ENCODE peak calls at places on chromosomes 1 and 21, in four cellular contexts. C, J, I and O are unnamed samples.
A peak's percentile ranks its signal among the peaks of the same experiment; 100 is the strongest.

GRCh38 chr1:95035536-95035935 is 37.2 kb downstream of the ALG14 start:
- DNase-seq in C (no peak), J (no peak), I (no peak), O (no peak)

GRCh38 chr1:72623299-72623708 is 341.0 kb upstream of the NEGR1 start:
- DNase-seq in C (no peak), J (no peak), I (no peak), O (no peak)

GRCh38 chr1:235423214-235423652 is 56.0 kb downstream of the TBCE start:
- DNase-seq in C (peak; percentile 26), J (no peak), I (no peak), O (no peak)

GRCh38 chr1:201226178-201226514 is 35.5 kb downstream of the IGFN1 start:
- DNase-seq in C (no peak), J (no peak), I (no peak), O (no peak)

GRCh38 chr1:67713071-67713806 is 28.2 kb downstream of the GADD45A start:
- DNase-seq in C (no peak), J (peak; percentile 70), I (no peak), O (no peak)

GRCh38 chr1:226912587-226913176 is 27.4 kb upstream of the COQ8A start:
- DNase-seq in C (peak; percentile 45), J (peak; percentile 75), I (peak; percentile 71), O (peak; percentile 76)

GRCh38 chr1:42784946-42785693 is at the start of gene TMEM269:
- DNase-seq in C (peak; percentile 39), J (peak; percentile 13), I (peak; percentile 51), O (peak; percentile 16)

GRCh38 chr1:36881071-36881405 is 153.3 kb downstream of the GRIK3 start:
- DNase-seq in C (no peak), J (no peak), I (peak; percentile 15), O (no peak)

GRCh38 chr1:15797614-15798390 is 9.6 kb downstream of the UQCRHL start:
- DNase-seq in C (no peak), J (no peak), I (no peak), O (peak; percentile 42)

GRCh38 chr1:212158912-212159796 is 123.6 kb downstream of the DTL start:
- DNase-seq in C (peak; percentile 7), J (no peak), I (no peak), O (no peak)

GRCh38 chr1:172533511-172534116 is 664 bp downstream of the SUCO start:
- DNase-seq in C (peak; percentile 29), J (no peak), I (peak; percentile 45), O (peak; percentile 41)

GRCh38 chr21:19900149-19900548 is 1098.1 kb upstream of the NCAM2 start:
- DNase-seq in C (no peak), J (no peak), I (no peak), O (no peak)

GRCh38 chr1:24130385-24130784 is 12.6 kb downstream of the IL22RA1 start:
- DNase-seq in C (no peak), J (no peak), I (no peak), O (no peak)

GRCh38 chr1:91874167-91874566 is 11.8 kb downstream of the TGFBR3 start:
- DNase-seq in C (no peak), J (no peak), I (no peak), O (no peak)

GRCh38 chr1:157000686-157001085 is 44.9 kb downstream of the ARHGEF11 start:
- DNase-seq in C (no peak), J (no peak), I (no peak), O (no peak)

GRCh38 chr1:184988506-184988905 is 14.2 kb upstream of the NIBAN1 start:
- DNase-seq in C (no peak), J (no peak), I (no peak), O (no peak)

GRCh38 chr1:39679821-39680220 is 7.9 kb upstream of the NT5C1A start:
- DNase-seq in C (no peak), J (no peak), I (no peak), O (no peak)

GRCh38 chr21:14755086-14755485 is 209.0 kb upstream of the SAMSN1 start:
- DNase-seq in C (no peak), J (no peak), I (no peak), O (no peak)

GRCh38 chr1:200625381-200625824 is 4.9 kb upstream of the KIF14 start:
- DNase-seq in C (no peak), J (no peak), I (no peak), O (no peak)

GRCh38 chr1:8746554-8746953 is 70.9 kb downstream of the RERE start:
- DNase-seq in C (no peak), J (no peak), I (no peak), O (no peak)

GRCh38 chr21:17519965-17520364 is 7.1 kb downstream of the CXADR start:
- DNase-seq in C (no peak), J (no peak), I (no peak), O (no peak)

GRCh38 chr1:188027613-188028012 is 1198.9 kb downstream of the PLA2G4A start:
- DNase-seq in C (no peak), J (no peak), I (no peak), O (no peak)

GRCh38 chr1:239434181-239434580 is 47.8 kb downstream of the CHRM3 start:
- DNase-seq in C (no peak), J (no peak), I (no peak), O (no peak)

GRCh38 chr1:203930343-203930742 is 68.9 kb downstream of the SNRPE start:
- DNase-seq in C (no peak), J (no peak), I (no peak), O (no peak)

GRCh38 chr21:33947451-33948095 is 32.0 kb upstream of the ATP5PO start:
- DNase-seq in C (peak; percentile 80), J (peak; percentile 83), I (peak; percentile 73), O (peak; percentile 79)

GRCh38 chr1:106677181-106677580 is 379.3 kb upstream of the PRMT6 start:
- DNase-seq in C (no peak), J (no peak), I (no peak), O (no peak)

GRCh38 chr1:157377216-157377821 is 175.0 kb downstream of the FCRL5 start:
- DNase-seq in C (no peak), J (peak; percentile 46), I (no peak), O (peak; percentile 67)

GRCh38 chr21:45388611-45389296 is 16.2 kb upstream of the COL18A1 start:
- DNase-seq in C (no peak), J (no peak), I (peak; percentile 30), O (no peak)

GRCh38 chr1:29055160-29055559 is 68.5 kb downstream of the TMEM200B start:
- DNase-seq in C (no peak), J (no peak), I (no peak), O (no peak)

GRCh38 chr1:89953072-89953626 is 41.8 kb upstream of the ZNF326 start:
- DNase-seq in C (peak; percentile 10), J (peak; percentile 82), I (no peak), O (peak; percentile 64)

GRCh38 chr21:16792155-16792554 is 720.7 kb upstream of the CXADR start:
- DNase-seq in C (no peak), J (no peak), I (no peak), O (no peak)

GRCh38 chr21:27700974-27701614 is 734.2 kb upstream of the ADAMTS5 start:
- DNase-seq in C (peak; percentile 31), J (peak; percentile 88), I (peak; percentile 77), O (peak; percentile 83)

GRCh38 chr1:20216574-20216973 is 30.3 kb upstream of the PLA2G2C start:
- DNase-seq in C (no peak), J (peak; percentile 29), I (no peak), O (no peak)

GRCh38 chr21:43778469-43779335 is 2.6 kb upstream of the CSTB start:
- DNase-seq in C (peak; percentile 11), J (no peak), I (no peak), O (peak; percentile 42)

GRCh38 chr1:179807291-179807690 is 64.2 kb downstream of the FAM163A start:
- DNase-seq in C (no peak), J (no peak), I (no peak), O (no peak)

GRCh38 chr1:25922633-25923567 is 16.7 kb upstream of the STMN1 start:
- DNase-seq in C (peak; percentile 38), J (peak; percentile 36), I (peak; percentile 78), O (peak; percentile 65)

GRCh38 chr1:116374340-116375164 is 1.5 kb downstream of the ATP1A1 start:
- DNase-seq in C (peak; percentile 37), J (peak; percentile 36), I (no peak), O (peak; percentile 57)

GRCh38 chr21:45630066-45630694 is 13.3 kb upstream of the PCBP3 start:
- DNase-seq in C (no peak), J (no peak), I (no peak), O (no peak)

DNA sequence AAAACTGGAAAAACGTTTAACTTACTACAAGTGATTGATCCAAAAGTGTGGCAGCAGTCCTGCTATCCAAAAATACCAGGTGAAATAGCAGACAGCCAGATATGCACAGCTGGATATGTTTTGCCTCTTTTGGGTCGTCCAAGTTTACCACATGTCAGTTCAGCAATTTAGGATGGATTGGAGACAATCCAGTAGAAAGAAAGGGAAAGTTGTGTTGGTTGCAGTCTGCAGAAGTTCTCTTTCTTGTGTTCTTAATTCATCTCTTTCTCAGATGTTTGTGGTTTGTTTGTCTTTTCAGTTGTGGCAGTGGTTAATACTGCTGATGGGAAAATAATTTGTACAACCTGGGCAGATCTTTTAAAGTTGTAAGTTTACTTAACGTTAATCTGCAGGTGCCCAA is 645.0 kb downstream of the PTPRC start:
- DNase-seq in C (no peak), J (no peak), I (no peak), O (no peak)
- TF ChIP-seq CTCF in C (no peak), J (no peak), I (no peak), O (no peak)

GRCh38 chr21:25569711-25570110 is 37.6 kb downstream of the MRPL39 start:
- DNase-seq in C (no peak), J (no peak), I (no peak), O (no peak)
- H3K4me1 ChIP-seq in C (peaks cover 22% of the 10 kb centered on the region), J (no peaks in the 10 kb centered on the region), I (peaks cover 24% of the 10 kb centered on the region), O (no peaks in the 10 kb centered on the region)

DNA sequence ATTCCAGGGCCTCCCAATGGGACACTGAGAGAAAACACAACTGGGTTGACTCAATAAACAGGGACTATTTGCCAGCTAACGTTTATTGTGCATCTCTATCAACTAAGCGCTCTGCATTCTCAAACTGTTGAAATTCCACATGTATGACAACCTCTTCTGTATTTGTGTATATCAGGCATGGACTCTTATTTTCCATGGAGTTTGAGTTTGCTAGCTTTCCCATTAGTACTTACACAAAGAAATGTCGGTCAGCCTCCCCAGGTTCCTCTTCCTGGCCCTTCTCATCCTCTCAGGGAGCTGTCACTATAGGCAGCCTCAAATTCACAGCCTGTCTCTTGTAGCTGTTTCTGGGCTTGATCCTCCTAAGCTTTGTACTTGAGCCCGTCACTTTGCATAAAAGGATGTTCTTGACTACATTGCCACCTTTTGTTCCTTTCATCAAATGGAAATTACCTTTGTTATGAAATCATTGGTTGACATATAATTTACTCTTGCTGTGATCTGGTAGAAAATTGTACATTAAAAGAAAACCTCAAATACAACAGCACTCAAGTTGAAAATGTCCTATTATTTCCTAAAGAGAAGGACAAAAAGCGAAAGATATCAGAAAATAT is 60.0 kb upstream of the NTPCR start:
- DNase-seq in C (no peak), J (no peak), I (no peak), O (no peak)
- H3K4me3 ChIP-seq in C (no peak overlapping the region), J (no peak overlapping the region), I (no peak overlapping the region), O (no peak overlapping the region)

GRCh38 chr1:33170351-33171274 is 11.2 kb downstream of the TRIM62 start:
- DNase-seq in C (no peak), J (no peak), I (no peak), O (no peak)
- TF ChIP-seq CTCF in C (no peak), J (no peak), I (no peak), O (no peak)

GRCh38 chr1:206898909-206899431 is 1.7 kb downstream of the IL24 start:
- DNase-seq in C (no peak), J (no peak), I (no peak), O (no peak)
- H3K4me1 ChIP-seq in C (peaks cover 25% of the 10 kb centered on the region), J (no peaks in the 10 kb centered on the region), I (peaks cover 19% of the 10 kb centered on the region), O (no peaks in the 10 kb centered on the region)